ENCODE peak calls at places on chromosomes 2 and 18, in four cellular contexts. O is K562, W is HepG2, T is GM12878. J is an unnamed sample.

GRCh38 chr18:78527984-78528383 is 451.6 kb upstream of the SALL3 start:
- DNase-seq in O (no peak), W (no peak), T (no peak), J (no peak)

GRCh38 chr18:62436636-62437519 is 85.9 kb upstream of the ZCCHC2 start:
- DNase-seq in O (no peak), W (no peak), T (no peak), J (no peak)

GRCh38 chr2:16201876-16202642 is 261.7 kb downstream of the MYCN start:
- DNase-seq in O (no peak), W (no peak), T (no peak), J (no peak)

GRCh38 chr2:128734521-128735295 is 416.0 kb upstream of the HS6ST1 start:
- DNase-seq in O (no peak), W (no peak), T (no peak), J (no peak)

GRCh38 chr2:120511546-120512320 is 165.8 kb downstream of the INHBB start:
- DNase-seq in O (no peak), W (no peak), T (no peak), J (no peak)

GRCh38 chr18:36401462-36401861 is 103.9 kb downstream of the FHOD3 start:
- DNase-seq in O (no peak), W (no peak), T (no peak), J (no peak)

GRCh38 chr18:38579764-38580163 is 1014.2 kb upstream of the CELF4 start:
- DNase-seq in O (no peak), W (no peak), T (no peak), J (no peak)

GRCh38 chr2:221513251-221513650 is 58.9 kb downstream of the EPHA4 start:
- DNase-seq in O (no peak), W (no peak), T (no peak), J (no peak)

GRCh38 chr2:146642066-146642465 is 1202.8 kb upstream of the ACVR2A start:
- DNase-seq in O (no peak), W (peak; percentile 15), T (no peak), J (no peak)

GRCh38 chr2:170505631-170506270 is 209.4 kb upstream of the SP5 start:
- DNase-seq in O (no peak), W (no peak), T (no peak), J (no peak)

GRCh38 chr2:109339519-109339991 is 210.6 kb downstream of the SH3RF3 start:
- DNase-seq in O (no peak), W (no peak), T (no peak), J (no peak)

GRCh38 chr2:190802133-190802532 is 78.5 kb upstream of the GLS start:
- DNase-seq in O (no peak), W (no peak), T (no peak), J (peak; percentile 22)

GRCh38 chr2:109475531-109476210 is 138.1 kb downstream of the SEPTIN10 start:
- DNase-seq in O (no peak), W (no peak), T (no peak), J (no peak)

GRCh38 chr2:38266382-38267051 is 110.6 kb downstream of the ATL2 start:
- DNase-seq in O (no peak), W (no peak), T (no peak), J (no peak)

GRCh38 chr2:38263293-38263692 is 113.8 kb downstream of the ATL2 start:
- DNase-seq in O (no peak), W (no peak), T (no peak), J (no peak)

GRCh38 chr2:38265461-38265860 is 111.6 kb downstream of the ATL2 start:
- DNase-seq in O (no peak), W (no peak), T (no peak), J (no peak)

GRCh38 chr2:38262514-38262871 is 114.6 kb downstream of the ATL2 start:
- DNase-seq in O (no peak), W (no peak), T (no peak), J (no peak)

GRCh38 chr2:38264649-38265322 is 112.3 kb downstream of the ATL2 start:
- DNase-seq in O (no peak), W (no peak), T (no peak), J (no peak)
- TF ChIP-seq TARDBP in O (no peak), W (no peak), T (no peak), J (no peak)

GRCh38 chr18:12948055-12948804 is 419 bp downstream of the SEH1L start:
- DNase-seq in O (peak; percentile 88), W (peak; percentile 87), T (peak; percentile 78), J (peak; percentile 73)

GRCh38 chr18:12943200-12943599 is 4.6 kb upstream of the SEH1L start:
- DNase-seq in O (no peak), W (no peak), T (no peak), J (no peak)

GRCh38 chr18:12946549-12947354 is 1.1 kb upstream of the SEH1L start:
- DNase-seq in O (peak; percentile 26), W (peak; percentile 93), T (no peak), J (no peak)

GRCh38 chr18:12947355-12948054 is at the start of gene SEH1L:
- DNase-seq in O (peak; percentile 99), W (peak; percentile 87), T (peak; percentile 89), J (peak; percentile 92)

DNA sequence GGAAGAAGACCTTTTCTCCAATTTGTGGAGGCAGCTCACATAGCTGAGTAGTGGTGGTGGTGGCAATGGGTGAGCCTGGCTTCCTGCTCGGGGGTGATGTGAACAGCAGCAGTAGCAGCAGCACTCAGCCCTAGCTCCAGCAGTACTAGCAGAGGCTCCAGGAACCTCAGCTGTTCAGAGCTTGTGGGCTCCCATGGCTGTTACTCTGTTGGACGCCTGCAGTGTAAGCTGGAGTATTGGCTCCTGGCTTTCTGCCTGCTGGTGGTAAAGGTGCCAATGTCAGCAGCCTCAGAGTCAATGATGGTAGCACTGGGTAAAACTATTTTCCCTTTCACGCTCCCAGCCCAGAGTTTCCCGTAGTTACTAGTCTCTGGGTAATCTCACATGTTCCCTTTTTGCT is 3.1 kb upstream of the SEH1L start:
- DNase-seq in O (no peak), W (no peak), T (no peak), J (no peak)
- TF ChIP-seq SP1 in O (no peak), W (no peak), T (no peak), J (no peak)

GRCh38 chr2:98037666-98038339 is 42.1 kb upstream of the TMEM131 start:
- DNase-seq in O (no peak), W (no peak), T (no peak), J (no peak)
- TF ChIP-seq TARDBP in O (no peak), W (no peak), T (no peak), J (no peak)

DNA sequence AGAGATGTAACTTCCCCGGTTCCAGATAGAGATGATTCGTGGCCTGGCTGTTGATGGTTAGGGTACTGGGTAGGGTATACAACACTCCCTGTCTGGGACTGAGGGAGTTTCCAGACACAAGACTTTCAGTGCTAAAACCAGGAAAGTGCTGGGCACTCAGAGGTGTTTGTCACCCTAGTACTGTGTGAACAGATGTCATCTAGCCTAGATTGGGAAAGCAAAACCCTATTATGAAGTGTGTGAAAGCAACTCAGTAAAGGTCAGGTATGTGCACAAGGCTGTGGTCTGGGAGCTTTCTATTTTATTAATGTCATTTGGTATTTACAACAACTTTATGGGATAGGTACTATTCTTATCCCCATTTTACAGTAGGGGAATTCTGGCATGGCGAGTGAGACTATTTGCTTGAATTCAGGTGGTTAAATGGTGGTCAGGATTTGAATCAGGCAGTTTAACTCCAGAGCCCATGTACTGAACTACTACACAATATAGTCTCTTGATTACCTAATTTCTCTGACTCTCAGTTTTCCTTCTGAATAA is 2.6 kb downstream of the BZW1 start:
- DNase-seq in O (no peak), W (no peak), T (peak; percentile 51), J (no peak)
- TF ChIP-seq SP1 in O (no peak), W (no peak), T (no peak), J (no peak)

GRCh38 chr18:34787931-34788532 is 77.9 kb downstream of the DTNA start:
- DNase-seq in O (peak; percentile 60), W (peak; percentile 60), T (peak; percentile 11), J (peak; percentile 74)
- TF ChIP-seq TARDBP in O (no peak), W (no peak), T (no peak), J (no peak)

J was measured in HEK293T.